ENCODE peak calls at places on chromosomes 13 and 19, in nine cellular contexts. Q is CD8-positive, alpha-beta T cell; P is lung; U is colonic mucosa; R is H7; H is fibroblast of mammary gland; W is GM23248; C is astrocyte of the spinal cord; Y is NB4. T is an unnamed sample.

GRCh38 chr13:113860051-113860471 is 3.8 kb downstream of the GAS6 start:
- DNase-seq in H (no peak), Y (no peak), R (peak; percentile 79), P (no peak), C (no peak), U (peak; percentile 85), Q (no peak), W (no peak), T (peak; percentile 80)

GRCh38 chr13:94710081-94710809 is 2.1 kb downstream of the SOX21 start:
- DNase-seq in R (peak; percentile 63), Q (no peak), C (peak; percentile 23), W (no peak), U (no peak), H (no peak), P (no peak), Y (no peak), T (no peak)

GRCh38 chr13:85503797-85504196 is 295.4 kb downstream of the SLITRK6 start:
- DNase-seq in U (no peak), C (peak; percentile 49), Y (no peak), H (peak; percentile 8), P (no peak), Q (no peak), W (no peak), R (no peak), T (no peak)

GRCh38 chr13:33519561-33520479 is 234.3 kb upstream of the STARD13 start:
- DNase-seq in Q (no peak), Y (no peak), H (peak; percentile 90), C (peak; percentile 90), W (peak; percentile 94), R (no peak), P (no peak), U (no peak), T (no peak)

GRCh38 chr13:74464656-74465055 is 330.5 kb upstream of the KLF12 start:
- DNase-seq in H (no peak), C (peak; percentile 12), P (no peak), R (no peak), U (no peak), Q (no peak), Y (no peak), W (no peak), T (no peak)

GRCh38 chr13:94192576-94192975 is 286.9 kb downstream of the DCT start:
- DNase-seq in U (no peak), W (peak; percentile 53), P (no peak), R (peak; percentile 43), H (peak; percentile 61), Y (peak; percentile 50), Q (no peak), C (peak; percentile 16), T (peak; percentile 62)

GRCh38 chr19:1227655-1228054 is 10.2 kb downstream of the CBARP start:
- DNase-seq in Q (no peak), U (peak; percentile 69), C (no peak), W (no peak), Y (no peak), H (peak; percentile 38), R (no peak), P (no peak), T (peak; percentile 72)

GRCh38 chr19:17686027-17686511 is 2.1 kb downstream of the UNC13A start:
- DNase-seq in Y (no peak), Q (no peak), R (peak; percentile 78), C (peak; percentile 8), W (peak; percentile 41), U (no peak), P (no peak), H (peak; percentile 31), T (no peak)

GRCh38 chr19:4059931-4060620 is 6.6 kb downstream of the ZBTB7A start:
- DNase-seq in P (no peak), Q (peak; percentile 72), R (peak; percentile 77), H (peak; percentile 72), W (peak; percentile 85), U (peak; percentile 90), C (no peak), Y (peak; percentile 52), T (peak; percentile 86)

GRCh38 chr19:10286803-10287737 is at the start of gene ICAM4:
- DNase-seq in W (peak; percentile 35), H (no peak), Y (peak; percentile 99), R (peak; percentile 90), P (peak; percentile 79), Q (no peak), U (peak; percentile 54), C (no peak), T (peak; percentile 73)

GRCh38 chr13:27027086-27027667 is 144.4 kb downstream of the USP12 start:
- DNase-seq in P (no peak), R (no peak), Y (no peak), Q (no peak), U (no peak), H (no peak), W (no peak), C (no peak), T (no peak)

GRCh38 chr13:98853791-98854191 is 101.3 kb upstream of the SLC15A1 start:
- DNase-seq in H (peak; percentile 75), Q (no peak), P (no peak), R (no peak), U (no peak), C (peak; percentile 86), Y (no peak), W (peak; percentile 89), T (peak; percentile 19)

DNA sequence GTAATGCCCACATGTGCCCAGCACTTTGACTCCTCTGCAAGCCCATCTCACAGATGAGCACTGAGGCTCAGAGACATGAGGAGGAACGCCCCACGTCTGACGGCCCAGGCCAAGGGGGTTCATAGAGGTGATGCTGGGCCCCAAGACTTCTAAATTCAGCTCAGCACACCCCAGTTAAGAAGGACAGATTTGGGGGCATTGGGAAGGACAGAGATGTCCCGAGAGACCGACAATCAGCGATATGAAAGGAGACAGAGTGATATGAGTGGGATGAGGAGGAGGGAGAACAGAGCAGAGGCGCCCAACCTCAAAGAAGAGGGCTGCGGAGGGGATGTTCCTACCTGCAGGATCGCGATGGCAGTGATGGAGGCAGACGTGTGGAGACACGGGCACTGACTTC is at the start of gene CNFN:
- DNase-seq in H (no peak), U (no peak), Y (no peak), P (no peak), C (no peak), R (no peak), W (no peak), Q (no peak), T (no peak)
- H3K4me3 ChIP-seq in H (no peak within 1 kb of the TSS), U (no peak within 1 kb of the TSS), Y (no peak within 1 kb of the TSS), P (no peak within 1 kb of the TSS), C (no peak within 1 kb of the TSS), R (no peak within 1 kb of the TSS), W (no peak within 1 kb of the TSS), Q (no peak within 1 kb of the TSS), T (no peak within 1 kb of the TSS)

GRCh38 chr19:2552859-2553258 is 76.9 kb downstream of the GADD45B start:
- DNase-seq in U (no peak), R (peak; percentile 14), P (no peak), H (no peak), Q (peak; percentile 60), Y (peak; percentile 88), C (no peak), W (peak; percentile 39), T (no peak)

GRCh38 chr19:2551864-2552185 is 75.9 kb downstream of the GADD45B start:
- DNase-seq in P (no peak), W (no peak), Y (no peak), U (no peak), H (no peak), C (no peak), Q (no peak), R (no peak), T (no peak)

GRCh38 chr19:2555422-2556220 is 79.7 kb downstream of the GADD45B start:
- DNase-seq in C (no peak), P (no peak), H (no peak), W (no peak), Y (no peak), R (peak; percentile 25), U (no peak), Q (no peak), T (no peak)

GRCh38 chr19:2554856-2555255 is 78.9 kb downstream of the GADD45B start:
- DNase-seq in U (no peak), Y (peak; percentile 42), H (peak; percentile 24), C (peak; percentile 40), Q (no peak), W (peak; percentile 38), R (peak; percentile 7), P (no peak), T (no peak)

GRCh38 chr19:2553510-2553909 is 77.6 kb downstream of the GADD45B start:
- DNase-seq in R (no peak), Q (no peak), W (no peak), Y (no peak), H (no peak), C (no peak), U (no peak), P (no peak), T (no peak)
- H3K4me3 ChIP-seq in R (no peak overlapping the region), Q (no peak overlapping the region), W (no peak overlapping the region), Y (no peak overlapping the region), H (no peak overlapping the region), C (no peak overlapping the region), U (no peak overlapping the region), P (no peak overlapping the region), T (no peak overlapping the region)

GRCh38 chr19:54162241-54162805 is 2.8 kb upstream of the LENG1 start:
- DNase-seq in H (peak; percentile 77), P (peak; percentile 84), R (peak; percentile 97), C (peak; percentile 73), Q (peak; percentile 75), U (peak; percentile 94), Y (peak; percentile 89), W (peak; percentile 87), T (peak; percentile 94)

GRCh38 chr19:54160948-54161347 is 1.4 kb upstream of the LENG1 start:
- DNase-seq in Q (no peak), P (no peak), H (no peak), W (peak; percentile 32), Y (no peak), C (no peak), R (no peak), U (peak; percentile 41), T (no peak)

GRCh38 chr19:54165222-54165621 is 5.7 kb upstream of the LENG1 start:
- DNase-seq in H (no peak), Q (no peak), W (no peak), C (no peak), Y (no peak), U (no peak), P (no peak), R (no peak), T (no peak)

GRCh38 chr19:54164369-54165068 is 5.0 kb upstream of the LENG1 start:
- DNase-seq in W (peak; percentile 50), H (no peak), U (peak; percentile 95), C (no peak), R (peak; percentile 99), P (peak; percentile 89), Q (peak; percentile 61), Y (no peak), T (peak; percentile 89)

DNA sequence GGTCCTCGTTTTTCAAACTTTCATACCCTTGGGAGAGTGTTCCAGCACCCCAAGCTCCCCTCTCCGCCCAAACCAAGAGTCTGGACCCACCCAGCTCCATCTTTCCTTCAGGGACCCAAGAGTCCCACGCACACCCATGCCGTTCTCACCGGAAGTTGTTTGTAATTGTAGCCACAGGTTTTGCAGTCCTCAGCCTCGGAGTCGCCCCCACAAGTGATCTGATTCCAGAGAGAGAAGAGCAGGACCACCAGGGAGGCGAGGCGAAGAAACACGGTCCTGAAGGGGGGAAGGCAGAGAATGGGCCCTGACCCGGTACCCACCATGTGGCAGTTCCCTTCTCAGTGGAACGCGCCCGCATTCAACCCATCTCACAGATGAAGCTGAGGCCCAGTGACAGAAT is 3.4 kb upstream of the LENG1 start:
- DNase-seq in U (no peak), W (no peak), Q (no peak), R (no peak), H (no peak), P (no peak), C (no peak), Y (no peak), T (peak; percentile 55)
- H3K4me3 ChIP-seq in U (peak overlapping the region; percentile 30), W (peak overlapping the region; percentile 66), Q (peak overlapping the region; percentile 52), R (no peak overlapping the region), H (peak overlapping the region; percentile 54), P (no peak overlapping the region), C (no peak overlapping the region), Y (peak overlapping the region; percentile 21), T (no peak overlapping the region)

GRCh38 chr19:42132030-42132628 is at the start of gene POU2F2:
- DNase-seq in P (peak; percentile 30), R (peak; percentile 83), H (no peak), Q (peak; percentile 91), U (peak; percentile 55), W (no peak), C (no peak), Y (peak; percentile 67), T (peak; percentile 65)
- H3K4me3 ChIP-seq in P (no peak within 1 kb of the TSS), R (peak within 1 kb of the TSS; percentile 53), H (peak within 1 kb of the TSS; percentile 28), Q (peak within 1 kb of the TSS; percentile 96), U (peak within 1 kb of the TSS; percentile 28), W (peak within 1 kb of the TSS; percentile 62), C (peak within 1 kb of the TSS; percentile 41), Y (peak within 1 kb of the TSS; percentile 28), T (no peak within 1 kb of the TSS)